ENCODE peak calls at places on chromosomes 7 and 10, in nine cellular contexts. W, E, N, F, A, X, P, Z and Y are unnamed samples.

GRCh38 chr10:102814456-102814871 is 22.7 kb downstream of the CYP17A1 start:
- DNase-seq in Z (no peak), P (no peak), N (peak), F (no peak), W (peak), A (peak), E (no peak), X (no peak), Y (no peak)

GRCh38 chr7:71718563-71718962 is 586.6 kb downstream of the GALNT17 start:
- DNase-seq in F (no peak), P (no peak), Z (no peak), A (no peak), E (no peak), N (no peak), X (no peak), W (no peak), Y (no peak)

GRCh38 chr7:70913924-70914323 is 218.0 kb upstream of the GALNT17 start:
- DNase-seq in X (no peak), N (no peak), P (no peak), Z (no peak), A (no peak), W (no peak), F (no peak), E (no peak), Y (no peak)

GRCh38 chr10:43099928-43100327 is 23.1 kb downstream of the RET start:
- DNase-seq in X (no peak), A (no peak), F (no peak), P (no peak), Z (no peak), W (no peak), E (no peak), N (no peak), Y (no peak)

GRCh38 chr10:102814873-102815661 is 22.1 kb downstream of the CYP17A1 start:
- DNase-seq in E (no peak), F (no peak), W (peak), N (peak), A (peak), Z (peak), P (no peak), X (no peak), Y (no peak)

GRCh38 chr10:131173484-131174210 is 137.9 kb downstream of the TCERG1L start:
- DNase-seq in W (no peak), E (no peak), N (no peak), Z (no peak), F (no peak), X (no peak), A (no peak), P (no peak), Y (no peak)

GRCh38 chr7:147833981-147834380 is 756.6 kb upstream of the C7orf33 start:
- DNase-seq in A (no peak), N (no peak), F (no peak), E (no peak), W (no peak), Z (no peak), P (no peak), X (no peak), Y (no peak)

GRCh38 chr10:92692085-92692671 is 2.4 kb downstream of the HHEX start:
- DNase-seq in E (no peak), N (no peak), W (no peak), P (no peak), Z (no peak), A (no peak), X (no peak), F (no peak), Y (no peak)

GRCh38 chr10:971613-972012 is 16.6 kb upstream of the GTPBP4 start:
- DNase-seq in W (no peak), E (no peak), F (no peak), X (no peak), P (no peak), Z (no peak), A (no peak), N (no peak), Y (no peak)

GRCh38 chr7:128906766-128907559 is 3.5 kb downstream of the KCP start:
- DNase-seq in E (no peak), X (no peak), N (no peak), Z (no peak), P (no peak), W (no peak), F (no peak), A (no peak), Y (no peak)

GRCh38 chr10:56934515-56934914 is 573.5 kb upstream of the ZWINT start:
- DNase-seq in A (no peak), Z (no peak), E (no peak), W (no peak), N (no peak), P (no peak), F (no peak), X (no peak), Y (no peak)

GRCh38 chr10:11225935-11226334 is 208.3 kb downstream of the CELF2 start:
- DNase-seq in P (peak), W (no peak), E (peak), A (peak), Z (peak), N (no peak), F (no peak), X (no peak), Y (no peak)

GRCh38 chr7:52410032-52410431 is 625.4 kb upstream of the POM121L12 start:
- DNase-seq in W (no peak), X (no peak), F (no peak), N (no peak), E (no peak), P (no peak), A (no peak), Z (no peak), Y (no peak)

GRCh38 chr10:127989481-127989964 is 82.6 kb downstream of the PTPRE start:
- DNase-seq in N (peak), W (no peak), E (no peak), F (no peak), X (no peak), A (peak), Z (no peak), P (no peak), Y (no peak)

GRCh38 chr10:14191871-14192270 is 138.9 kb downstream of the FRMD4A start:
- DNase-seq in P (no peak), Z (no peak), W (no peak), X (no peak), F (no peak), A (no peak), E (no peak), N (no peak), Y (no peak)

GRCh38 chr10:7211857-7212577 is 198.8 kb downstream of the SFMBT2 start:
- DNase-seq in N (no peak), Z (no peak), F (no peak), A (no peak), E (no peak), W (no peak), X (no peak), P (no peak), Y (no peak)

GRCh38 chr10:97718659-97719142 is 5.2 kb downstream of the MARVELD1 start:
- DNase-seq in Z (no peak), F (peak), X (no peak), W (peak), A (peak), P (no peak), N (peak), E (no peak), Y (no peak)

GRCh38 chr7:84999450-84999849 is 187.4 kb downstream of the SEMA3D start:
- DNase-seq in E (no peak), W (no peak), Z (no peak), P (no peak), A (no peak), F (no peak), X (no peak), N (no peak), Y (no peak)

GRCh38 chr7:98653601-98654310 is 36.7 kb downstream of the NPTX2 start:
- DNase-seq in N (no peak), Z (no peak), X (no peak), W (no peak), F (no peak), E (no peak), P (no peak), A (no peak), Y (no peak)

GRCh38 chr10:49277973-49278372 is 21.0 kb upstream of the C10orf71 start:
- DNase-seq in N (no peak), F (no peak), Z (no peak), A (no peak), E (no peak), P (no peak), W (no peak), X (no peak), Y (no peak)

DNA sequence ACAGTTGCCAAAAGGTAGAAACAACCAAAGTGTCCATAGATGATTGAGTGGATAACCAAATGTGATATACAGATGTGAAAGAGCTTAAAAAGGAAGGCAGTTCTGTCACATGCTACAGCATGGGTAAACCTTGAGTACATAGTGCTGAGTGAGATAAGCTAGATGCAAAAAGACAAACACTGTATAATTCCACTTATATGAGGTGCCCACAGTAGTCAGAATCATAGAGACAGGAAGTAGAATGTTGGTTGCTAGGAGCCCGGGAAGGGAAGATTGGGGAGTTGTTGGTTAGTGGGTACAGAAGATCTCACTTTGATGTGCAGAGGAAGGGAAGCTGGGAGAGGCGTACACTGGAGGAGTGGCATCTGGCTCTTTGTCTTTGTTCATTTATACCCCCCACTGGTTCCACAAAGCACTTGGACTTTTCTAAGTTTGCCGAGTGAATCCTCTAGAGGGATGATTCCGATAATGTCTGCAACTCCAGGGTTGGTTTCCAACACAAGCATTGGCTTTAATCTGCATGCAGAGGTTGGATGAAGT is 39.4 kb downstream of the TSPAN14 start:
- DNase-seq in Z (no peak), P (peak), E (no peak), N (peak), X (peak), F (no peak), A (peak), W (peak), Y (peak)
- H3K4me3 ChIP-seq in Z (no peak), P (peak), E (no peak), N (no peak), X (no peak), F (no peak), A (no peak), W (no peak), Y (no peak)

DNA sequence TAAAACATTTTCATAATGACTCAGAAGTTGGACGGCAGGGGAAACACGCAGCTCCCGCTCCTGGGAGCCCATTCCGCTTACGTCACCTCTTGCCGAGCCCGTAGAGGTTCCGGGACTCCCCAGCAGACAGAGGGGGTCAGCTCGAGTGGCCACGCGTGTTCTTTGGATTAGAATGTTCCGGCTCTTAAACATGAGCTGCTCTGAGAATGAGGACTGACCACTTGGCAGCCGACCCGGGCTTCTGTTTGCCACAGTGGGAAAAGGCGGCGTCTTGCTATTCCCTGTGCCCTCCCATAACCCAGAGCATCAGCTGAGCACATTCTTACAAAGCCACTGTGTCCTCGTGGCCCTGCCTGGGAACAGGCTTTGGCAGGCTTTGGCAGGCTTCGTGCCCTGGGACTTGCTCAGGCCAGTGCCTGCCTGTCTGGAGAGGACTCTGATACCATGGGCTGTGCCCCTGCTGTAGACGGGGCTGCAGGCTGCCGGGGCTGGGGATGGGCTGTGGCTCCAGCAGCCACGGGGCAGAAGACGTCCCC is 40.1 kb downstream of the PFKP start:
- DNase-seq in W (peak), A (peak), Z (peak), X (peak), E (no peak), F (peak), P (no peak), N (peak), Y (peak)
- H3K4me3 ChIP-seq in W (no peak), A (no peak), Z (no peak), X (peak), E (no peak), F (peak), P (no peak), N (peak), Y (peak)

DNA sequence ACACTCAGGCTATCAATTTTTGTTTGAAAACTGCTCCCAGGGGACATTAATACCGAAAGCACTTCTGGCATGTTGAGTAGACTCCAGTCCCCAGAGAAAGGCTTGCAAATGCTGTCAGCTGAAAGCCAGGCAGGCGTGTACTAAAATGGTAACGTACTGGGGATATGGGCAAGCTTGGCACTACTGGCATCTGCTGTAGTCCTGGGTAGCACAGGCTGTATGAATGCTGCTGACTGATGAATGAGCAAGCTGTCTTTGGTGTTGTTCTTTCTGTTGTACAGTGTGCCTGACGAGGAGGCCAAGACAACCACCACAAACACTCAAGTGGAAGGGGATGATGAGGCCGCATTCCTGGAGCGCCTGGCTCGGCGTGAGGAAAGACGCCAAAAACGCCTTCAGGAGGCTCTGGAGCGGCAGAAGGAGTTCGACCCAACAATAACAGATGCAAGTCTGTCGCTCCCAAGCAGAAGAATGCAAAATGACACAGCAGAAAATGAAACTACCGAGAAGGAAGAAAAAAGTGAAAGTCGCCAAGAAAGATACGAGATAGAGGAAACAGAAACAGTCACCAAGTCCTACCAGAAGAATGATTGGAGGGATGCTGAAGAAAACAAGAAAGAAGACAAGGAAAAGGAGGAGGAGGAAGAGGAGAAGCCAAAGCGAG is 53.5 kb upstream of the AGBL3 start:
- DNase-seq in F (no peak), E (no peak), Z (peak), X (peak), N (peak), W (peak), P (no peak), A (peak), Y (no peak)
- H3K4me3 ChIP-seq in F (no peak), E (no peak), Z (peak), X (no peak), N (peak), W (no peak), P (no peak), A (no peak), Y (no peak)

DNA sequence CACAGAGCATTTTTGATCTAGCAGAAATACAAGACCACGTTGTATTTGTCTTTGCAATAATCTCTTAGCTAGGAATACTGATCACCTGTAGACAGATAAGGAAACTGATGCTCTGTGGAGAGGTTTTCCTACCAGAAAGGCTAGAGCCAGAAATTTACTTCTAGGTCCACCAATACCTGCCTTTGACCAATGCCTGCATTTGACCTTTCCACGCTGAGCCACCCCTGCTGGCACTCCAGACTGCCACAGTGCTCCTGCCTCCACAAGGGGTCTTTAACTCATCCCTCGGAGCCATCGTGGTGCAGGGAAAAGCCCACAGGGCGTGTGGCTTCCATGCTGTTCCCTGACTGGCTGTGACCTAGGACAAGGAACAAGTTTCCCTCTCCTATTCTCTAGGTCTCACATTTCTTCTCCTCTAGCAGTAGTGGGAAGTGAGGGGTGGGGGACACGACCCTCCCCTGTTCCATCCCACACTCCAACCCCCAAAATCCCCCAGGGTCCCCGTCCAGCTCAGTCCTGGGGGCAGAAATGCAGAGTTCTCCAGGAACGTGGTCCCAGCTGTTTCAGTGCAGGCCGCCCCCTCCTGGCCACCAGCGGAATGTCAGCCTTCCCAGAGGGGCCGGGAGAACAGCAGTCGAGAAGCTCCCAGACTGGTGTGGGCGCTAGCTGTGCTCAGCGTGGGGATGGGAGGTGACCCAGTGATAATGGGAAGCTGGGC is 1.4 kb upstream of the ELN start:
- DNase-seq in A (peak), X (no peak), F (peak), E (peak), W (peak), N (peak), P (peak), Z (peak), Y (peak)
- H3K4me3 ChIP-seq in A (no peak), X (no peak), F (no peak), E (no peak), W (no peak), N (no peak), P (no peak), Z (peak), Y (no peak)